ENCODE peak calls at places on chromosome 9, in nine cellular contexts. F is NCI-H1092; W is Right ventricle myocardium superior; E is COR-L47; S is 8988T; B is activated effector memory CD4-positive, alpha-beta T cell treated with anti-CD3 and anti-CD28 coated beads, Interleukin-2, amount 50 U/mL, for 16 hours; G is SW480; K is activated CD4-positive, alpha-beta T cell treated with anti-CD3 and anti-CD28 coated beads, Interleukin-2, amount 50 U/mL, for 48 hours; C is endothelial cell. I is an unnamed sample.

GRCh38 chr9:127183814-127184582 is 61.6 kb upstream of the ANGPTL2 start:
- DNase-seq in K (no peak), B (no peak), C (no peak), F (no peak), S (no peak), W (peak), E (no peak), G (no peak), I (no peak)

GRCh38 chr9:19464764-19465570 is 56.2 kb downstream of the ACER2 start:
- DNase-seq in G (peak), F (peak), W (peak), B (peak), S (peak), E (peak), K (peak), C (peak), I (peak)

GRCh38 chr9:132183134-132183533 is 21.3 kb downstream of the NTNG2 start:
- DNase-seq in F (peak), G (no peak), B (no peak), C (no peak), W (no peak), S (no peak), K (no peak), E (no peak), I (no peak)

GRCh38 chr9:6498982-6499381 is 86.0 kb downstream of the UHRF2 start:
- DNase-seq in K (no peak), E (no peak), S (no peak), C (no peak), B (no peak), F (no peak), W (no peak), G (no peak), I (no peak)

GRCh38 chr9:16687678-16688369 is 182.6 kb downstream of the BNC2 start:
- DNase-seq in C (no peak), S (no peak), W (no peak), B (no peak), K (no peak), F (no peak), E (no peak), G (no peak), I (no peak)

GRCh38 chr9:97670586-97670985 is 26.6 kb downstream of the XPA start:
- DNase-seq in E (no peak), W (no peak), F (no peak), S (no peak), B (no peak), K (no peak), G (no peak), C (no peak), I (no peak)

GRCh38 chr9:84966876-84967830 is 297.6 kb downstream of the NTRK2 start:
- DNase-seq in E (no peak), G (no peak), F (no peak), S (no peak), W (no peak), C (peak), B (no peak), K (no peak), I (no peak)

GRCh38 chr9:92360083-92360482 is 34.3 kb downstream of the CENPP start:
- DNase-seq in B (no peak), W (no peak), G (no peak), C (no peak), S (no peak), E (no peak), K (no peak), F (no peak), I (no peak)

GRCh38 chr9:110919609-110920008 is 118.7 kb downstream of the LPAR1 start:
- DNase-seq in B (no peak), S (no peak), W (no peak), F (no peak), C (no peak), E (no peak), G (no peak), K (no peak), I (no peak)

GRCh38 chr9:113566712-113567071 is 103.2 kb downstream of the RGS3 start:
- DNase-seq in B (no peak), G (no peak), C (no peak), E (no peak), F (no peak), K (no peak), S (no peak), W (no peak), I (no peak)

I was measured in breast epithelium.